ENCODE peak calls at places on chromosome 5, in four cellular contexts. H, Y, T and N are unnamed samples.
A peak's percentile ranks its signal among the peaks of the same experiment; 100 is the strongest.

GRCh38 chr5:9619331-9620092 is 10.6 kb downstream of the TAS2R1 start:
- DNase-seq in H (no peak), Y (no peak), T (no peak), N (no peak)

GRCh38 chr5:144778546-144778945 is 607.9 kb downstream of the KCTD16 start:
- DNase-seq in H (no peak), Y (no peak), T (no peak), N (no peak)

GRCh38 chr5:59133801-59134261 is 551.0 kb downstream of the RAB3C start:
- DNase-seq in H (no peak), Y (no peak), T (no peak), N (no peak)

GRCh38 chr5:53019320-53019719 is 30.2 kb downstream of the ITGA2 start:
- DNase-seq in H (no peak), Y (no peak), T (no peak), N (no peak)

GRCh38 chr5:97142521-97143254 is at the start of gene LIX1:
- DNase-seq in H (no peak), Y (peak; percentile 90), T (no peak), N (no peak)

GRCh38 chr5:138177936-138178515 is 404 bp downstream of the BRD8 start:
- DNase-seq in H (no peak), Y (peak; percentile 64), T (no peak), N (peak; percentile 53)

GRCh38 chr5:44987026-44987425 is 178.3 kb downstream of the MRPS30 start:
- DNase-seq in H (no peak), Y (no peak), T (no peak), N (no peak)

GRCh38 chr5:109329296-109330252 is 80.2 kb downstream of the PJA2 start:
- DNase-seq in H (no peak), Y (no peak), T (no peak), N (no peak)

GRCh38 chr5:2338686-2339085 is 412.8 kb downstream of the IRX2 start:
- DNase-seq in H (no peak), Y (no peak), T (no peak), N (no peak)

GRCh38 chr5:132422720-132423442 is 53.4 kb downstream of the SLC22A5 start:
- DNase-seq in H (no peak), Y (peak; percentile 65), T (peak; percentile 82), N (no peak)

GRCh38 chr5:150256416-150257064 is 33.0 kb downstream of the CAMK2A start:
- DNase-seq in H (no peak), Y (peak; percentile 83), T (no peak), N (peak; percentile 39)

GRCh38 chr5:88833371-88834107 is 49.4 kb downstream of the MEF2C start:
- DNase-seq in H (no peak), Y (no peak), T (peak; percentile 52), N (no peak)

GRCh38 chr5:5605170-5605764 is 182.8 kb downstream of the ICE1 start:
- DNase-seq in H (no peak), Y (no peak), T (no peak), N (no peak)

GRCh38 chr5:96816991-96817390 is 9.2 kb upstream of the ERAP1 start:
- DNase-seq in H (no peak), Y (no peak), T (no peak), N (no peak)

GRCh38 chr5:171661146-171661545 is 124.5 kb upstream of the SMIM23 start:
- DNase-seq in H (no peak), Y (no peak), T (no peak), N (no peak)

GRCh38 chr5:17185776-17186175 is 31.7 kb upstream of the BASP1 start:
- DNase-seq in H (no peak), Y (no peak), T (no peak), N (no peak)

GRCh38 chr5:96474073-96474472 is 41.0 kb upstream of the PCSK1 start:
- DNase-seq in H (no peak), Y (no peak), T (no peak), N (no peak)

GRCh38 chr5:126497506-126497905 is 74.3 kb downstream of the GRAMD2B start:
- DNase-seq in H (no peak), Y (no peak), T (no peak), N (no peak)
- H3K27ac ChIP-seq in H (no peak overlapping the region), Y (no peak overlapping the region), T (no peak overlapping the region), N (no peak overlapping the region)

GRCh38 chr5:169650701-169651331 is 13.7 kb downstream of the DOCK2 start:
- DNase-seq in H (no peak), Y (no peak), T (no peak), N (no peak)

GRCh38 chr5:169651526-169651925 is 14.5 kb downstream of the DOCK2 start:
- DNase-seq in H (no peak), Y (no peak), T (no peak), N (no peak)

GRCh38 chr5:169647566-169647965 is 10.5 kb downstream of the DOCK2 start:
- DNase-seq in H (no peak), Y (no peak), T (no peak), N (no peak)

GRCh38 chr5:169648725-169649124 is 11.7 kb downstream of the DOCK2 start:
- DNase-seq in H (no peak), Y (peak; percentile 60), T (no peak), N (no peak)

DNA sequence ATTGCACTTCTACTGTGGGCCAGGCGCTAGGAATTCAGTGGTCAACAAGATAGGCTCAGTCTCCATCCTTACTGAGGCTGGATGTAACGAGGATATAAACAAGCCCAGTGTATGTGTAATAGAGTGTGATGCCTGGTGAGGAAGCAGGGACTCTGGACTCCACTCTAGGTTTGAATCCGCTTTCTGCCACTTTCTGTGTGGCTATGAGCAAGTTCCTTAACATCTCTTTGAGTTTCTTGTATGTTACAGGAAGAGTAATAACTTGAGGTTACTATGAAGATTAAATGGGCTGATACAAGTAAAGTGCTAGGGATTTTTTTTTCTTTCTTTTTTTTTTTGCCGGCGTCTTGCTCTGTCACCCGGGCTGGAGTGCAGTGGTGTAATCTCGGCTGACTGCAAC is 12.4 kb downstream of the DOCK2 start:
- DNase-seq in H (no peak), Y (no peak), T (no peak), N (no peak)
- H3K4me1 ChIP-seq in H (no peaks in the 10 kb centered on the region), Y (peaks cover 3% of the 10 kb centered on the region), T (peaks cover 93% of the 10 kb centered on the region), N (no peaks in the 10 kb centered on the region)

DNA sequence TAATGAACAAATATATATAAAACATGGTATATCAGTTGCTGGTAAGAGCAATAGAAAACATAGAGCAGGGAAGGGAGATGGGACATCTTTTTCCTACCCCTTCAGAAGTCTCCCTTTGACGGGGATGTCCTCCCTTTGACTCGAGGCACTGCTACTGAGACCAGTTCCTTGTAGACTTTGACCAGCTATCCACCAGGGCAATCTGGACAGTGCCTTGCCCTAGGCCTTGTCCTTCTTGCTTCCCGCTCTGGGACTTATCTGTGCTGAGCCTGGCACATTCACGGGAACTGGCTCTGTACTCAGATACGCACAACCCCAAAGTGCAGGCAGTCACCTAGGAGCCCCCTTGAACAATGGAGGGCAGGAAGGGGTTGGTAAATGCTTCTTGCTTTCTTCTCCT is 116.6 kb upstream of the ANKH start:
- DNase-seq in H (no peak), Y (no peak), T (no peak), N (no peak)
- H3K27ac ChIP-seq in H (no peak overlapping the region), Y (no peak overlapping the region), T (no peak overlapping the region), N (no peak overlapping the region)

DNA sequence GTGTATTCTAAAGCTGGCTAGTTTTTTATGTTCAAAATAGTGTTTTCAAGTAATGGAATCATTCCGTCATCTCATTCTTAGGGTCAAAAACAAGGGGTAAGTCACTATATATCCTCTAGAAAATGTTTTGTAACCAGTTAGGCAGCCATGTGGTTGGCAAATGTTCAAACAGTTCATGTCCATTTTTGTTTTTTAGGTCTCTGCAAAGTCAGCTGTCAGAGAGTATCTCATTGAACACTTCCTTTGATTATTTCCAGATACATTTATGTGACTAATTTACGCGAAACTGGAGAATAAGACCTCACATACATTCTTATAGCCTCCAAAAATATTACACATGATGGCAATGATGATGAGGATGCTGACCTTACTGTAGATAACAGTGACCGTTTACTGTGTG is 50.4 kb downstream of the TRIO start:
- DNase-seq in H (no peak), Y (no peak), T (no peak), N (no peak)
- H3K4me1 ChIP-seq in H (no peaks in the 10 kb centered on the region), Y (peaks cover 2% of the 10 kb centered on the region), T (peaks cover 54% of the 10 kb centered on the region), N (peaks cover 5% of the 10 kb centered on the region)

GRCh38 chr5:124922255-124922975 is 176.0 kb upstream of the ZNF608 start:
- DNase-seq in H (no peak), Y (peak; percentile 69), T (no peak), N (no peak)
- H3K27ac ChIP-seq in H (no peak overlapping the region), Y (peak overlapping the region; percentile 87), T (no peak overlapping the region), N (no peak overlapping the region)

DNA sequence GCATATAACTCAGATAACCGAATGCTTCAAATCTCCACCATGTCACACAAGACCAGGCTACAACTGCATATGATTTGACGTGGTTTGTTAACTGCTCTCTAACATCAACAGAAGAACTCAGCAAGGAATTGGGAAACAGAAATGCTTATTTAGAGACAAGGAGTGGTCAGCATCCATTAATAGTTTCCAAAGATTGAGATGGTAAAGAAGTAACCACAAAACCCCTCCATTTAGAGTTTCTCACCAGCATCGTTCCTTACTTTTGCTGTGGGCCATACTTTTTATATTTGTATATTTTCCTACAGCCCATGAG is 25.2 kb downstream of the DPYSL3 start:
- DNase-seq in H (no peak), Y (no peak), T (no peak), N (no peak)
- H3K4me1 ChIP-seq in H (peaks cover 19% of the 10 kb centered on the region), Y (no peaks in the 10 kb centered on the region), T (peaks cover 56% of the 10 kb centered on the region), N (peaks cover 5% of the 10 kb centered on the region)

GRCh38 chr5:72816297-72817075 is at the start of gene TNPO1:
- DNase-seq in H (peak; percentile 84), Y (peak; percentile 98), T (peak; percentile 99), N (peak; percentile 97)

GRCh38 chr5:72818866-72819534 is 2.5 kb downstream of the TNPO1 start:
- DNase-seq in H (peak; percentile 31), Y (peak; percentile 88), T (peak; percentile 89), N (peak; percentile 70)

GRCh38 chr5:72815580-72816296 is 723 bp upstream of the TNPO1 start:
- DNase-seq in H (no peak), Y (no peak), T (no peak), N (no peak)

GRCh38 chr5:72817076-72817476 is 615 bp downstream of the TNPO1 start:
- DNase-seq in H (no peak), Y (peak; percentile 84), T (no peak), N (peak; percentile 75)

GRCh38 chr5:72817639-72818266 is 1.3 kb downstream of the TNPO1 start:
- DNase-seq in H (no peak), Y (no peak), T (no peak), N (no peak)
- H3K27ac ChIP-seq in H (no peak overlapping the region), Y (peak overlapping the region; percentile 100), T (peak overlapping the region; percentile 98), N (no peak overlapping the region)

GRCh38 chr5:83227611-83228010 is 150.3 kb downstream of the XRCC4 start:
- DNase-seq in H (no peak), Y (no peak), T (no peak), N (no peak)
- H3K4me1 ChIP-seq in H (peaks cover 4% of the 10 kb centered on the region), Y (no peaks in the 10 kb centered on the region), T (no peaks in the 10 kb centered on the region), N (no peaks in the 10 kb centered on the region)